ENCODE peak calls at places on chromosomes 7 and 10, in seven cellular contexts. W is cardiac muscle cell; N is spleen; Q is CD4-positive, CD25-positive, alpha-beta regulatory T cell; A is mammary epithelial cell; V is psoas muscle; X is lower lobe of right lung. R is an unnamed sample.
A peak's percentile ranks its signal among the peaks of the same experiment; 100 is the strongest.

GRCh38 chr7:44217852-44218402 is 17.1 kb downstream of the YKT6 start:
- DNase-seq in W (no peak), X (no peak), N (peak; percentile 66), Q (no peak), A (no peak), V (no peak), R (no peak)

GRCh38 chr7:123945938-123946337 is 20.9 kb downstream of the SPAM1 start:
- DNase-seq in W (no peak), Q (no peak), X (no peak), A (no peak), N (no peak), V (no peak), R (no peak)

GRCh38 chr7:52741670-52742069 is 293.8 kb upstream of the POM121L12 start:
- DNase-seq in X (no peak), Q (no peak), A (no peak), W (no peak), N (no peak), V (no peak), R (no peak)

GRCh38 chr10:82768040-82768439 is 893.0 kb downstream of the NRG3 start:
- DNase-seq in A (no peak), Q (no peak), N (no peak), V (no peak), W (no peak), X (no peak), R (no peak)

GRCh38 chr10:97069576-97070362 is 116.0 kb downstream of the SLIT1 start:
- DNase-seq in W (peak; percentile 13), V (no peak), X (no peak), A (peak; percentile 81), Q (peak; percentile 22), N (no peak), R (no peak)

GRCh38 chr10:132589015-132589414 is 51.4 kb downstream of the INPP5A start:
- DNase-seq in N (no peak), V (no peak), W (no peak), X (no peak), A (no peak), Q (no peak), R (no peak)

GRCh38 chr7:123598657-123599056 is 3.0 kb upstream of the ASB15 start:
- DNase-seq in V (no peak), A (no peak), N (no peak), X (no peak), Q (no peak), W (no peak), R (no peak)

GRCh38 chr10:69496352-69497234 is 45.3 kb downstream of the TSPAN15 start:
- DNase-seq in W (no peak), N (peak; percentile 40), V (peak; percentile 67), A (no peak), X (peak; percentile 23), Q (no peak), R (no peak)

GRCh38 chr7:77247206-77247850 is 47.7 kb upstream of the FGL2 start:
- DNase-seq in N (peak; percentile 90), Q (peak; percentile 90), A (peak; percentile 56), X (peak; percentile 77), V (peak; percentile 43), W (peak; percentile 84), R (no peak)

GRCh38 chr7:31261373-31261772 is 79.2 kb downstream of the NEUROD6 start:
- DNase-seq in V (no peak), X (no peak), N (no peak), W (no peak), A (no peak), Q (no peak), R (no peak)

GRCh38 chr10:97543025-97543546 is 29.5 kb upstream of the ANKRD2 start:
- DNase-seq in Q (peak; percentile 20), N (peak; percentile 86), X (peak; percentile 64), V (peak; percentile 87), A (peak; percentile 98), W (peak; percentile 97), R (peak; percentile 83)

GRCh38 chr10:133030126-133030525 is 57.6 kb upstream of the ADGRA1 start:
- DNase-seq in W (no peak), N (no peak), V (no peak), A (no peak), X (no peak), Q (no peak), R (no peak)

GRCh38 chr10:7408003-7408493 is 2.8 kb downstream of the SFMBT2 start:
- DNase-seq in Q (peak; percentile 52), X (peak; percentile 72), V (peak; percentile 64), A (no peak), N (peak; percentile 87), W (peak; percentile 62), R (no peak)

GRCh38 chr10:131961777-131962450 is 19.8 kb downstream of the BNIP3 start:
- DNase-seq in X (no peak), V (no peak), A (no peak), N (peak; percentile 65), Q (no peak), W (no peak), R (no peak)

GRCh38 chr10:93222211-93222754 is 148.6 kb downstream of the CYP26A1 start:
- DNase-seq in A (no peak), X (no peak), V (no peak), Q (no peak), W (peak; percentile 18), N (no peak), R (no peak)

GRCh38 chr10:77162697-77163096 is 474.9 kb downstream of the KCNMA1 start:
- DNase-seq in Q (no peak), W (no peak), V (no peak), X (no peak), A (peak; percentile 81), N (no peak), R (no peak)

GRCh38 chr10:14092749-14093148 is 238.0 kb downstream of the FRMD4A start:
- DNase-seq in A (no peak), X (no peak), W (no peak), V (no peak), Q (no peak), N (no peak), R (no peak)

GRCh38 chr7:14786314-14786895 is 116.1 kb downstream of the DGKB start:
- DNase-seq in V (no peak), N (no peak), Q (no peak), W (no peak), A (no peak), X (no peak), R (no peak)

GRCh38 chr10:104329754-104330153 is 8.5 kb downstream of the ITPRIP start:
- DNase-seq in N (peak; percentile 19), W (peak; percentile 69), A (peak; percentile 84), X (no peak), V (peak; percentile 45), Q (no peak), R (no peak)

GRCh38 chr10:104327745-104328635 is 10.3 kb downstream of the ITPRIP start:
- DNase-seq in X (peak; percentile 57), V (peak; percentile 66), N (peak; percentile 79), A (peak; percentile 96), Q (no peak), W (peak; percentile 82), R (no peak)

GRCh38 chr10:104326991-104327610 is 11.2 kb downstream of the ITPRIP start:
- DNase-seq in V (no peak), Q (no peak), A (no peak), W (no peak), N (peak; percentile 71), X (no peak), R (no peak)

GRCh38 chr10:104328916-104329710 is 9.2 kb downstream of the ITPRIP start:
- DNase-seq in A (peak; percentile 99), X (peak; percentile 63), Q (peak; percentile 85), V (peak; percentile 79), N (peak; percentile 92), W (peak; percentile 94), R (no peak)

GRCh38 chr10:104328636-104328915 is 9.7 kb downstream of the ITPRIP start:
- DNase-seq in X (no peak), N (no peak), Q (no peak), A (no peak), V (no peak), W (no peak), R (no peak)
- H3K4me3 ChIP-seq in X (peak overlapping the region; percentile 27), N (no peak overlapping the region), Q (peak overlapping the region; percentile 77), A (peak overlapping the region; percentile 35), V (peak overlapping the region; percentile 20), W (no peak overlapping the region), R (peak overlapping the region; percentile 47)

GRCh38 chr10:106513328-106513727 is 651.2 kb downstream of the SORCS1 start:
- DNase-seq in Q (no peak), X (no peak), A (peak; percentile 65), W (peak; percentile 28), N (no peak), V (no peak), R (no peak)
- H3K4me3 ChIP-seq in Q (no peak overlapping the region), X (no peak overlapping the region), A (no peak overlapping the region), W (no peak overlapping the region), N (no peak overlapping the region), V (no peak overlapping the region), R (no peak overlapping the region)

GRCh38 chr10:124035928-124036558 is 57.4 kb downstream of the CHST15 start:
- DNase-seq in A (no peak), X (peak; percentile 88), N (peak; percentile 98), Q (peak; percentile 91), W (no peak), V (peak; percentile 37), R (no peak)
- H3K4me3 ChIP-seq in A (no peak overlapping the region), X (no peak overlapping the region), N (no peak overlapping the region), Q (no peak overlapping the region), W (no peak overlapping the region), V (no peak overlapping the region), R (no peak overlapping the region)

GRCh38 chr7:20440472-20441105 is 109.9 kb downstream of the ITGB8 start:
- DNase-seq in V (no peak), X (no peak), A (no peak), N (no peak), W (peak; percentile 66), Q (peak; percentile 18), R (no peak)
- H3K4me3 ChIP-seq in V (no peak overlapping the region), X (no peak overlapping the region), A (no peak overlapping the region), N (no peak overlapping the region), W (no peak overlapping the region), Q (no peak overlapping the region), R (no peak overlapping the region)